ENCODE peak calls at places on chromosomes 3 and 15, in four cellular contexts. I is adrenal gland, Z is upper lobe of left lung, H is ovary. K is an unnamed sample.

GRCh38 chr15:100170673-100171210 is 171.0 kb downstream of the ADAMTS17 start:
- DNase-seq in I (no peak), Z (no peak), H (no peak), K (no peak)

GRCh38 chr3:123169492-123169929 is 32.2 kb upstream of the SEC22A start:
- DNase-seq in I (no peak), Z (no peak), H (no peak), K (no peak)

GRCh38 chr3:107201146-107201545 is 176.1 kb upstream of the CCDC54 start:
- DNase-seq in I (no peak), Z (no peak), H (no peak), K (no peak)

GRCh38 chr3:189953551-189953950 is 167.1 kb downstream of the P3H2 start:
- DNase-seq in I (no peak), Z (no peak), H (no peak), K (no peak)

GRCh38 chr3:25107918-25108617 is 320.0 kb upstream of the RARB start:
- DNase-seq in I (no peak), Z (no peak), H (no peak), K (no peak)

GRCh38 chr3:19886404-19886803 is 47.6 kb downstream of the EFHB start:
- DNase-seq in I (peak), Z (peak), H (no peak), K (no peak)

GRCh38 chr15:47811160-47811559 is 93.9 kb downstream of the SEMA6D start:
- DNase-seq in I (no peak), Z (no peak), H (no peak), K (no peak)

GRCh38 chr15:89947338-89947829 is 34.6 kb upstream of the ARPIN start:
- DNase-seq in I (no peak), Z (no peak), H (no peak), K (no peak)

GRCh38 chr15:63013052-63013808 is 29.3 kb upstream of the TPM1 start:
- DNase-seq in I (no peak), Z (no peak), H (no peak), K (no peak)

GRCh38 chr3:63942513-63942912 is 30.3 kb upstream of the SCAANT1 start:
- DNase-seq in I (no peak), Z (no peak), H (no peak), K (no peak)

GRCh38 chr3:882526-882925 is 210.3 kb upstream of the CNTN6 start:
- DNase-seq in I (no peak), Z (no peak), H (no peak), K (no peak)

GRCh38 chr15:50675524-50676144 is 11.0 kb downstream of the TRPM7 start:
- DNase-seq in I (no peak), Z (no peak), H (no peak), K (no peak)

GRCh38 chr3:16658004-16658932 is 53.0 kb upstream of the DAZL start:
- DNase-seq in I (no peak), Z (no peak), H (no peak), K (no peak)

GRCh38 chr3:45100998-45101407 is 45.2 kb downstream of the CDCP1 start:
- DNase-seq in I (no peak), Z (peak), H (no peak), K (no peak)

GRCh38 chr3:42745776-42746454 is 27.1 kb downstream of the CCDC13 start:
- DNase-seq in I (no peak), Z (no peak), H (no peak), K (peak)

GRCh38 chr3:182637350-182638197 is 155.7 kb upstream of the ATP11B start:
- DNase-seq in I (no peak), Z (no peak), H (no peak), K (no peak)

GRCh38 chr3:94937980-94938379 is 875.1 kb downstream of the NSUN3 start:
- DNase-seq in I (no peak), Z (no peak), H (no peak), K (no peak)

GRCh38 chr15:59160880-59161593 is 45.6 kb upstream of the LDHAL6B start:
- DNase-seq in I (peak), Z (no peak), H (no peak), K (peak)

GRCh38 chr15:41115652-41116115 is 396 bp downstream of the INO80 start:
- DNase-seq in I (peak), Z (peak), H (peak), K (peak)

GRCh38 chr3:25558106-25558505 is 106.6 kb downstream of the TOP2B start:
- DNase-seq in I (no peak), Z (no peak), H (peak), K (no peak)

GRCh38 chr3:138726966-138727365 is 107.8 kb downstream of the PIK3CB start:
- DNase-seq in I (no peak), Z (no peak), H (no peak), K (no peak)

GRCh38 chr3:190225186-190225692 is 97.0 kb downstream of the CLDN1 start:
- DNase-seq in I (no peak), Z (no peak), H (no peak), K (no peak)

GRCh38 chr3:13723676-13724207 is 156.1 kb downstream of the WNT7A start:
- DNase-seq in I (no peak), Z (no peak), H (no peak), K (peak)

GRCh38 chr3:13722178-13722577 is 157.7 kb downstream of the WNT7A start:
- DNase-seq in I (no peak), Z (no peak), H (no peak), K (no peak)

GRCh38 chr3:13728487-13728886 is 151.4 kb downstream of the WNT7A start:
- DNase-seq in I (no peak), Z (no peak), H (no peak), K (no peak)

GRCh38 chr3:13727890-13728289 is 152.0 kb downstream of the WNT7A start:
- DNase-seq in I (no peak), Z (no peak), H (no peak), K (peak)
- H3K4me3 ChIP-seq in I (no peak), Z (no peak), H (no peak), K (no peak)

DNA sequence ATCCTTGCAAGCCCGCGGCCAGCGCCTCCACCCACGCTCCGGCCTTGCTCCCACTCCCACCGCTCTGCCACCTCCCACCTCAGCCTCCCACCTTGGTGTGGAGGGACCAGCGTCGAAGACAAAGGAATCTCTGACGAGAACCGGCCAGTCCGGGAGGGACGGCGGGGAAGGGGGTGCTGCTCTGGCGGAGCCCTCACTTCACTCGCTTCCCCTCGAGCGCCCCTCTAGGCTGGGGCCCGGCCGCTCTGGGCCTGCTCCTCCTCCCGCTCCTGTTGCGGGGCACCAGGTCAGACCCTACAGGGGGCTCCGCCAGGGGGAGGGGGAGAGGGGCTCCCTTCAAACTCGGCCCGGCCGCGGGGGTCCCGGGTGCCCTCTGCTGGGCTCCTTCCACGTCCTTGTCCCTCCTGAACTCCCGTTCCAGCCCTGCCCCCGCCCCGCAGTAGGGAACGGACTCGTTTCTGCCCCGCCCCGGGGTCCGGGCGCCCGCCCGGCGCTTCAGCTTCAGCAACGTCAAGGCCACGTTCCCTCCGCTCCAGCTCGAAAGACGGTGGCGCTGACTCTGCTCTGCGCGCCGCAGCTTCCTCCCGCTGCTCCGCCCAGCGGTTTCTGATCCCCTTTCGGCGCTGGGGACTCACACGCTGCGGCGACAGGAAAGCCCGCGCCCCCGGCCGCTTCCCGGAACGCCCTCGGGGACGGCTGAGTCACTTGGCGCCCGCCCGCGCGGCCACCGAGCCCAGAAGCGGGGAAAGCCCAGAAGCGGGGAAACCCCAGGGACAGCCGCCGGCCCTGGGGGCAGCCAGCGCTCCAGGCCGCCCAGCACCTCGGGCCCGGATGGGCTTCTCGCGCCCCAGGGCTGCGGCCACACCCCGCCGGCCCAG is 28.6 kb downstream of the ARHGAP31 start:
- DNase-seq in I (peak), Z (peak), H (peak), K (peak)
- TF ChIP-seq POLR2A in I (peak), Z (no peak), H (peak), K (no peak)

GRCh38 chr15:74428970-74429783 is 4.6 kb downstream of the SEMA7A start:
- DNase-seq in I (no peak), Z (no peak), H (no peak), K (no peak)
- H3K4me3 ChIP-seq in I (no peak), Z (no peak), H (no peak), K (no peak)

GRCh38 chr3:127135241-127136023 is 57.5 kb upstream of the PRR23E start:
- DNase-seq in I (peak), Z (no peak), H (no peak), K (peak)

GRCh38 chr3:127137113-127137512 is 55.8 kb upstream of the PRR23E start:
- DNase-seq in I (peak), Z (no peak), H (no peak), K (no peak)

GRCh38 chr3:127136706-127137105 is 56.2 kb upstream of the PRR23E start:
- DNase-seq in I (no peak), Z (no peak), H (no peak), K (no peak)

GRCh38 chr3:127134887-127135240 is 58.1 kb upstream of the PRR23E start:
- DNase-seq in I (no peak), Z (no peak), H (no peak), K (peak)

GRCh38 chr3:127136024-127136600 is 56.8 kb upstream of the PRR23E start:
- DNase-seq in I (no peak), Z (no peak), H (no peak), K (no peak)
- TF ChIP-seq POLR2A in I (no peak), Z (no peak), H (no peak), K (no peak)

GRCh38 chr15:32028921-32029320 is 1.4 kb upstream of the CHRNA7 start:
- DNase-seq in I (no peak), Z (no peak), H (no peak), K (no peak)

GRCh38 chr15:32033186-32033890 is 3.0 kb downstream of the CHRNA7 start:
- DNase-seq in I (no peak), Z (no peak), H (no peak), K (no peak)

GRCh38 chr15:32029409-32029861 is 880 bp upstream of the CHRNA7 start:
- DNase-seq in I (no peak), Z (no peak), H (peak), K (no peak)

GRCh38 chr15:32030795-32031194 is 480 bp downstream of the CHRNA7 start:
- DNase-seq in I (no peak), Z (peak), H (peak), K (no peak)

GRCh38 chr15:32029862-32030781 is at the start of gene CHRNA7:
- DNase-seq in I (peak), Z (peak), H (peak), K (peak)
- H3K4me3 ChIP-seq in I (no peak), Z (no peak), H (peak), K (peak)